ENCODE peak calls at places on chromosomes 12 and 14, in four cellular contexts. One of them, this sample, is unnamed.

GRCh38 chr12:127555071-127555470 is 711.9 kb upstream of the TMEM132C start:
- DNase-seq in A549: no peak
- DNase-seq in K562: no peak
- DNase-seq in GM12878: no peak
- DNase-seq in this sample: no peak

GRCh38 chr14:67663633-67664032 is 10.8 kb downstream of the VTI1B start:
- DNase-seq in GM12878: no peak
- DNase-seq in K562: no peak
- DNase-seq in A549: no peak
- DNase-seq in this sample: no peak

GRCh38 chr14:81459912-81460311 is 59.8 kb upstream of the STON2 start:
- DNase-seq in K562: no peak
- DNase-seq in GM12878: no peak
- DNase-seq in A549: no peak
- DNase-seq in this sample: no peak

GRCh38 chr12:24230061-24230460 is 280.6 kb upstream of the SOX5 start:
- DNase-seq in GM12878: no peak
- DNase-seq in A549: no peak
- DNase-seq in K562: no peak
- DNase-seq in this sample: no peak

GRCh38 chr12:88756917-88757316 is 176.6 kb upstream of the KITLG start:
- DNase-seq in A549: no peak
- DNase-seq in K562: no peak
- DNase-seq in GM12878: no peak
- DNase-seq in this sample: no peak

GRCh38 chr14:33475623-33476022 is 475.3 kb downstream of the EGLN3 start:
- DNase-seq in K562: no peak
- DNase-seq in A549: no peak
- DNase-seq in GM12878: no peak
- DNase-seq in this sample: no peak

GRCh38 chr12:80838708-80839107 is 99.0 kb downstream of the LIN7A start:
- DNase-seq in GM12878: no peak
- DNase-seq in K562: no peak
- DNase-seq in A549: no peak
- DNase-seq in this sample: no peak

GRCh38 chr14:93103392-93104080 is 12.2 kb downstream of the ITPK1 start:
- DNase-seq in A549: no peak
- DNase-seq in K562: no peak
- DNase-seq in GM12878: peak; percentile 72
- DNase-seq in this sample: no peak

GRCh38 chr12:109074866-109075265 is 18.4 kb downstream of the ALKBH2 start:
- DNase-seq in K562: no peak
- DNase-seq in A549: no peak
- DNase-seq in GM12878: no peak
- DNase-seq in this sample: no peak

GRCh38 chr14:54902143-54902520 is 494 bp downstream of the GCH1 start:
- DNase-seq in A549: peak; percentile 35
- DNase-seq in GM12878: no peak
- DNase-seq in K562: peak; percentile 41
- DNase-seq in this sample: peak; percentile 31

GRCh38 chr14:78399316-78399889 is 229.2 kb downstream of the NRXN3 start:
- DNase-seq in GM12878: no peak
- DNase-seq in K562: peak; percentile 6
- DNase-seq in A549: no peak
- DNase-seq in this sample: no peak

GRCh38 chr14:88853129-88853528 is 28.7 kb downstream of the TTC8 start:
- DNase-seq in K562: no peak
- DNase-seq in GM12878: no peak
- DNase-seq in A549: no peak
- DNase-seq in this sample: no peak

GRCh38 chr12:131092911-131093901 is 139.5 kb downstream of the ADGRD1 start:
- DNase-seq in GM12878: peak; percentile 98
- DNase-seq in K562: no peak
- DNase-seq in A549: no peak
- DNase-seq in this sample: no peak

GRCh38 chr12:1576410-1577240 is 17.8 kb downstream of the FBXL14 start:
- DNase-seq in A549: no peak
- DNase-seq in K562: peak; percentile 56
- DNase-seq in GM12878: no peak
- DNase-seq in this sample: peak; percentile 85

GRCh38 chr12:117583677-117584076 is 222.3 kb upstream of the NOS1 start:
- DNase-seq in A549: no peak
- DNase-seq in GM12878: no peak
- DNase-seq in K562: no peak
- DNase-seq in this sample: no peak

GRCh38 chr14:32546246-32546645 is 217.1 kb downstream of the AKAP6 start:
- DNase-seq in K562: no peak
- DNase-seq in A549: no peak
- DNase-seq in GM12878: no peak
- DNase-seq in this sample: no peak

GRCh38 chr14:61469771-61470170 is 148.4 kb downstream of the PRKCH start:
- DNase-seq in A549: no peak
- DNase-seq in K562: no peak
- DNase-seq in GM12878: no peak
- DNase-seq in this sample: no peak

GRCh38 chr12:89072303-89073026 is 279.8 kb downstream of the DUSP6 start:
- DNase-seq in A549: no peak
- DNase-seq in K562: no peak
- DNase-seq in GM12878: no peak
- DNase-seq in this sample: no peak

GRCh38 chr12:25401547-25402345 is 151.0 kb upstream of the KRAS start:
- DNase-seq in A549: no peak
- DNase-seq in GM12878: no peak
- DNase-seq in K562: no peak
- DNase-seq in this sample: no peak

GRCh38 chr12:90515199-90516175 is 439.5 kb downstream of the CCER1 start:
- DNase-seq in GM12878: peak; percentile 44
- DNase-seq in K562: no peak
- DNase-seq in A549: no peak
- DNase-seq in this sample: peak; percentile 56

GRCh38 chr12:6089041-6089823 is 35.2 kb downstream of the VWF start:
- DNase-seq in A549: no peak
- DNase-seq in K562: no peak
- DNase-seq in GM12878: no peak
- DNase-seq in this sample: peak; percentile 52

GRCh38 chr12:32918890-32919791 is 22.6 kb upstream of the PKP2 start:
- DNase-seq in GM12878: no peak
- DNase-seq in K562: peak; percentile 24
- DNase-seq in A549: no peak
- DNase-seq in this sample: peak; percentile 27

GRCh38 chr12:77577756-77578155 is 252.9 kb upstream of the NAV3 start:
- DNase-seq in A549: no peak
- DNase-seq in K562: no peak
- DNase-seq in GM12878: no peak
- DNase-seq in this sample: peak; percentile 40

GRCh38 chr14:91387996-91388395 is 29.6 kb downstream of the CCDC88C start:
- DNase-seq in K562: no peak
- DNase-seq in GM12878: no peak
- DNase-seq in A549: no peak
- DNase-seq in this sample: no peak

GRCh38 chr14:70879448-70879847 is 27.8 kb upstream of the PCNX1 start:
- DNase-seq in GM12878: no peak
- DNase-seq in K562: no peak
- DNase-seq in A549: no peak
- DNase-seq in this sample: peak; percentile 41

GRCh38 chr14:97178781-97179180 is 381.6 kb downstream of the VRK1 start:
- DNase-seq in GM12878: no peak
- DNase-seq in K562: no peak
- DNase-seq in A549: no peak
- DNase-seq in this sample: no peak

GRCh38 chr14:94888108-94888507 is 118.2 kb upstream of the GSC start:
- DNase-seq in GM12878: no peak
- DNase-seq in K562: no peak
- DNase-seq in A549: no peak
- DNase-seq in this sample: no peak

GRCh38 chr12:126347421-126347820 is 1282.2 kb downstream of the AACS start:
- DNase-seq in A549: no peak
- DNase-seq in GM12878: no peak
- DNase-seq in K562: no peak
- DNase-seq in this sample: no peak

GRCh38 chr12:46921754-46922113 is 95.9 kb upstream of the SLC38A4 start:
- DNase-seq in GM12878: no peak
- DNase-seq in K562: no peak
- DNase-seq in A549: no peak
- DNase-seq in this sample: peak; percentile 79

GRCh38 chr12:39227218-39227617 is 215.7 kb downstream of the KIF21A start:
- DNase-seq in K562: no peak
- DNase-seq in A549: no peak
- DNase-seq in GM12878: no peak
- DNase-seq in this sample: no peak

GRCh38 chr12:4116251-4117111 is 157.1 kb upstream of the CCND2 start:
- DNase-seq in A549: no peak
- DNase-seq in GM12878: no peak
- DNase-seq in K562: no peak
- DNase-seq in this sample: peak; percentile 82

GRCh38 chr14:100494645-100495044 is 92.6 kb downstream of the BEGAIN start:
- DNase-seq in K562: no peak
- DNase-seq in A549: no peak
- DNase-seq in GM12878: no peak
- DNase-seq in this sample: no peak

GRCh38 chr14:23445773-23446172 is 10.3 kb upstream of the MYH7 start:
- DNase-seq in GM12878: no peak
- DNase-seq in A549: no peak
- DNase-seq in K562: no peak
- DNase-seq in this sample: no peak

GRCh38 chr14:33862261-33862802 is 88.5 kb downstream of the EGLN3 start:
- DNase-seq in K562: peak; percentile 19
- DNase-seq in A549: no peak
- DNase-seq in GM12878: no peak
- DNase-seq in this sample: no peak

GRCh38 chr12:89494411-89495231 is 30.0 kb downstream of the GALNT4 start:
- DNase-seq in A549: no peak
- DNase-seq in GM12878: no peak
- DNase-seq in K562: peak; percentile 31
- DNase-seq in this sample: peak; percentile 81

GRCh38 chr14:64465208-64465821 is at the start of gene AKAP5:
- DNase-seq in A549: peak; percentile 43
- DNase-seq in K562: peak; percentile 78
- DNase-seq in GM12878: no peak
- DNase-seq in this sample: peak; percentile 11

GRCh38 chr14:64628940-64629403 is 75.3 kb upstream of the PLEKHG3 start:
- DNase-seq in A549: peak; percentile 83
- DNase-seq in GM12878: no peak
- DNase-seq in K562: no peak
- DNase-seq in this sample: peak; percentile 98

GRCh38 chr14:31990959-31991541 is 86.1 kb upstream of the ARHGAP5 start:
- DNase-seq in K562: no peak
- DNase-seq in GM12878: no peak
- DNase-seq in A549: no peak
- DNase-seq in this sample: no peak

GRCh38 chr12:106123551-106123991 is 15.2 kb downstream of the NUAK1 start:
- DNase-seq in A549: no peak
- DNase-seq in K562: no peak
- DNase-seq in GM12878: no peak
- DNase-seq in this sample: no peak

DNA sequence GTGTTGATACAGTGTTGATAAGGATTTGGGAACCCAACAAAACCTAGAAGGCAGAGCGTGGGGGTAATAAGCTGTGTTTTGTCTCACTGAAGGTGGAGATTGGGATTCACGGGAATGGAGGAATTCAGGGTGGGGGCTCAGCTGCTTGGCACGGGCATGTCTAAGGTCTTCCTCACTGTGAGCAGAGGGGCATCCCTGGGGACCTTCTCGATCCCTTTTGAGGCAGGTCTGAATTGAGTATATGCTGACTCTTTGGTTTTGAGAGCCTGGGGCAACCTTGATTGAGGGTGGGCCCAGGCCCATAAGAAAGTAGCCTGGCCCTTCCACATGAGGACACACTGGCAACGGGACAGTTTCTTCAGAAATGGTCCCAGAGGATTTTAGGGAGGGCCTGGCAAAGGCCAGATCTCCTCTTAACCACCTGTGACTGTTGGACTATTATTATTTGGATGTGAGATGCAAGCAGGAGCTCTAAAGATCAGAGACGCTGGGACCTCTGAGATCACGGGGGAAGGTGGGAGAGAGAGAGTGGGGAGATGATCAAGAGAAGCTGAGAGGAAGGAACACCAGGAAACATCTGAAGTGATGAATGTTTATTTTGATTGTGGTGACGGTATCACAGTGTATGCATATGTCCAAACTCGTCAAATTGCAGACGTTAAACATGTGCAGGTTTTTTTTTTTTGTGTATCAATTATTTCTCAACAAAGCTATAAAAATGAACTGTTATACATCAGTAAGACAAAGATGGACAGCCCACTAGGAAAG is 48.4 kb downstream of the SMIM41 start:
- DNase-seq in GM12878: no peak
- DNase-seq in K562: peak; percentile 1
- DNase-seq in A549: no peak
- DNase-seq in this sample: no peak
- TF ChIP-seq ELK1 in GM12878: no peak
- TF ChIP-seq ELK1 in K562: no peak
- TF ChIP-seq ELK1 in A549: no peak
- TF ChIP-seq ELK1 in this sample: no peak

DNA sequence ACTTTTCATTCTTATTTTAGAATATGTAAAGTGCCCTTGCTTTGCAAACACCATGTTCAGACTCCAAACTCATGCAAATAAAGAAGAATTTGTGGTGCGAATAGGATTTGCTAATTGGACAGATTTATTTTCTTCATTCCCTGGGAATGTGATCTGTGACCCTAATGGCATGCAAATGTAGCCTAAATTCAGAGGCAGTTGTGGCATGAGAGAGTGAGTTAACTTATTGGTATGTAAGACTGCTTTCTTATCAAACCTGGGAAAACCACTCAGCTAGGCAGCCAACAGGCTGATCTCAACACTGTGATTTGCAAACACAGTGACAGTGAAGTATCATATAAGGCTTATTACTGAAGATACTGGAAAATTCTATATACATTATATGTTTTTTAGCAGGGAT is 10.0 kb downstream of the CAPZA3 start:
- DNase-seq in A549: no peak
- DNase-seq in K562: no peak
- DNase-seq in GM12878: no peak
- DNase-seq in this sample: peak; percentile 95
- TF ChIP-seq ELK1 in A549: no peak
- TF ChIP-seq ELK1 in K562: no peak
- TF ChIP-seq ELK1 in GM12878: no peak
- TF ChIP-seq ELK1 in this sample: no peak

DNA sequence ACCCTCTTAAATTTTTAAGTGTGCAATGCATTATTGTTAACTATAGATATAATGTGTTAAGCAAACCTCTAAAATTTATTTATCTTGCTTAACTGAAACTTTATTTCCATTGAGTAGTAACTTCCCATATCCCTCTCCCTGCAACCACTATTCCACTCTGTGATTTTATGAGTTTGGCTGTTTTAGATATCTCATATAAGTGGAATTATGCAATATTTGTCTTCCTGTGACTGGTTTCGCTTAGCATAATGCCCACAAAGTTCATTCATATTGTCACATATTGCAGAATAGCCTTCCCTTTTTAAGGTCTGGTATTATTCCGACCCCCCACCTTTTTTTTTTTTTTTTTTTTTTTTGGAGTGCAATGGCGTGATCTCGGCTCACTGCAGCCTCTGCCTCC is 247.6 kb downstream of the EMP1 start:
- DNase-seq in A549: no peak
- DNase-seq in K562: no peak
- DNase-seq in GM12878: no peak
- DNase-seq in this sample: no peak
- TF ChIP-seq ELK1 in A549: no peak
- TF ChIP-seq ELK1 in K562: no peak
- TF ChIP-seq ELK1 in GM12878: no peak
- TF ChIP-seq ELK1 in this sample: no peak

GRCh38 chr12:92114834-92115233 is 30.8 kb downstream of the BTG1 start:
- DNase-seq in K562: no peak
- DNase-seq in GM12878: no peak
- DNase-seq in A549: no peak
- DNase-seq in this sample: no peak
- TF ChIP-seq ELK1 in K562: no peak
- TF ChIP-seq ELK1 in GM12878: no peak
- TF ChIP-seq ELK1 in A549: no peak
- TF ChIP-seq ELK1 in this sample: no peak